ENCODE peak calls at places on chromosomes 1 and 21, in four cellular contexts. One of them, this sample, is unnamed. For H3K9me3, the result is how much of the 10 kb centered on the place peaks cover.

GRCh38 chr1:11682287-11682771 is 1.4 kb upstream of the MAD2L2 start:
- DNase-seq in SJSA1: no peak
- DNase-seq in A549: no peak
- DNase-seq in mesenchymal stem cell: no peak
- DNase-seq in this sample: no peak

GRCh38 chr1:196486346-196486745 is 121.9 kb downstream of the KCNT2 start:
- DNase-seq in SJSA1: no peak
- DNase-seq in A549: no peak
- DNase-seq in mesenchymal stem cell: no peak
- DNase-seq in this sample: no peak

GRCh38 chr1:207004931-207005830 is 27.4 kb downstream of the C1orf116 start:
- DNase-seq in SJSA1: peak
- DNase-seq in A549: peak
- DNase-seq in mesenchymal stem cell: peak
- DNase-seq in this sample: peak

GRCh38 chr21:45862544-45863207 is 118.9 kb upstream of the COL6A1 start:
- DNase-seq in SJSA1: no peak
- DNase-seq in A549: no peak
- DNase-seq in mesenchymal stem cell: no peak
- DNase-seq in this sample: no peak

GRCh38 chr1:154264454-154264853 is 8.0 kb upstream of the HAX1 start:
- DNase-seq in SJSA1: no peak
- DNase-seq in A549: no peak
- DNase-seq in mesenchymal stem cell: peak
- DNase-seq in this sample: no peak

GRCh38 chr1:62076286-62076685 is 118.4 kb upstream of the L1TD1 start:
- DNase-seq in SJSA1: peak
- DNase-seq in A549: peak
- DNase-seq in mesenchymal stem cell: peak
- DNase-seq in this sample: no peak

GRCh38 chr1:33159577-33159976 is 22.3 kb downstream of the TRIM62 start:
- DNase-seq in SJSA1: no peak
- DNase-seq in A549: no peak
- DNase-seq in mesenchymal stem cell: no peak
- DNase-seq in this sample: no peak

GRCh38 chr1:85327759-85328158 is 51.3 kb upstream of the BCL10 start:
- DNase-seq in SJSA1: no peak
- DNase-seq in A549: no peak
- DNase-seq in mesenchymal stem cell: no peak
- DNase-seq in this sample: no peak

GRCh38 chr1:241614144-241614543 is 26.0 kb downstream of the CHML start:
- DNase-seq in SJSA1: no peak
- DNase-seq in A549: no peak
- DNase-seq in mesenchymal stem cell: no peak
- DNase-seq in this sample: no peak

GRCh38 chr21:45299864-45300785 is 12.4 kb upstream of the POFUT2 start:
- DNase-seq in SJSA1: peak
- DNase-seq in A549: no peak
- DNase-seq in mesenchymal stem cell: peak
- DNase-seq in this sample: no peak

GRCh38 chr1:54069792-54070548 is 16.6 kb downstream of the TCEANC2 start:
- DNase-seq in SJSA1: peak
- DNase-seq in A549: peak
- DNase-seq in mesenchymal stem cell: peak
- DNase-seq in this sample: peak

GRCh38 chr1:61591316-61591715 is 133.6 kb downstream of the TM2D1 start:
- DNase-seq in SJSA1: no peak
- DNase-seq in A549: no peak
- DNase-seq in mesenchymal stem cell: no peak
- DNase-seq in this sample: no peak

GRCh38 chr1:12438349-12438924 is 179.6 kb downstream of the DHRS3 start:
- DNase-seq in SJSA1: no peak
- DNase-seq in A549: no peak
- DNase-seq in mesenchymal stem cell: no peak
- DNase-seq in this sample: no peak

GRCh38 chr1:15272009-15272781 is 25.2 kb downstream of the FHAD1 start:
- DNase-seq in SJSA1: peak
- DNase-seq in A549: peak
- DNase-seq in mesenchymal stem cell: peak
- DNase-seq in this sample: peak

GRCh38 chr1:50959303-50959912 is 659 bp downstream of the FAF1 start:
- DNase-seq in SJSA1: peak
- DNase-seq in A549: no peak
- DNase-seq in mesenchymal stem cell: peak
- DNase-seq in this sample: peak

GRCh38 chr1:7224644-7225043 is 439.4 kb downstream of the CAMTA1 start:
- DNase-seq in SJSA1: no peak
- DNase-seq in A549: no peak
- DNase-seq in mesenchymal stem cell: peak
- DNase-seq in this sample: no peak

GRCh38 chr1:36149973-36150295 is 648 bp upstream of the TRAPPC3 start:
- DNase-seq in SJSA1: no peak
- DNase-seq in A549: no peak
- DNase-seq in mesenchymal stem cell: no peak
- DNase-seq in this sample: no peak

GRCh38 chr1:215023151-215023832 is 59.2 kb upstream of the KCNK2 start:
- DNase-seq in SJSA1: no peak
- DNase-seq in A549: no peak
- DNase-seq in mesenchymal stem cell: peak
- DNase-seq in this sample: peak

GRCh38 chr1:215018555-215018954 is 64.0 kb upstream of the KCNK2 start:
- DNase-seq in SJSA1: no peak
- DNase-seq in A549: no peak
- DNase-seq in mesenchymal stem cell: no peak
- DNase-seq in this sample: peak

GRCh38 chr1:215022723-215023122 is 59.8 kb upstream of the KCNK2 start:
- DNase-seq in SJSA1: no peak
- DNase-seq in A549: no peak
- DNase-seq in mesenchymal stem cell: peak
- DNase-seq in this sample: no peak

DNA sequence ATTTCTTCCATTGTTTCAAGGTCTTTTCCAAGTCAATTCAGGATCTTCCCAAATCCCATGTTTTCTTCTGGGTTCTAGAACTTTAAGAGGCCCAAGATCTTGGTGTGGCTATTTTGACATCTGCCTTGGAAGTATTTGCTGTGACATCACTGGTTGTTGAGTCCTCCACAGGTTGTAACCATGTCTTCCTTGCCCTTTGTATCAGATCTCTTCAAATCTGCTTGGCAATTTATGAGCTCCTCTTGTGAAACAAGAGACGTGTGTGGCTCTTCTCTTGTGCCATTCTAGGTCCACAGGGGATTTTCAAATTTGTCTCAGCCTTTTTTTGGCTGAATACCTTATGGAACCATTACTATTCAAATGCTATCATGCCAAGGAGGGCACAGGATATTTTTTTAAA is 60.3 kb upstream of the KCNK2 start:
- DNase-seq in SJSA1: no peak
- DNase-seq in A549: no peak
- DNase-seq in mesenchymal stem cell: no peak
- DNase-seq in this sample: no peak
- H3K4me3 ChIP-seq in SJSA1: no peak
- H3K4me3 ChIP-seq in A549: no peak
- H3K4me3 ChIP-seq in mesenchymal stem cell: peak
- H3K4me3 ChIP-seq in this sample: no peak

GRCh38 chr21:25453524-25453923 is 153.8 kb downstream of the MRPL39 start:
- DNase-seq in SJSA1: no peak
- DNase-seq in A549: no peak
- DNase-seq in mesenchymal stem cell: no peak
- DNase-seq in this sample: no peak

DNA sequence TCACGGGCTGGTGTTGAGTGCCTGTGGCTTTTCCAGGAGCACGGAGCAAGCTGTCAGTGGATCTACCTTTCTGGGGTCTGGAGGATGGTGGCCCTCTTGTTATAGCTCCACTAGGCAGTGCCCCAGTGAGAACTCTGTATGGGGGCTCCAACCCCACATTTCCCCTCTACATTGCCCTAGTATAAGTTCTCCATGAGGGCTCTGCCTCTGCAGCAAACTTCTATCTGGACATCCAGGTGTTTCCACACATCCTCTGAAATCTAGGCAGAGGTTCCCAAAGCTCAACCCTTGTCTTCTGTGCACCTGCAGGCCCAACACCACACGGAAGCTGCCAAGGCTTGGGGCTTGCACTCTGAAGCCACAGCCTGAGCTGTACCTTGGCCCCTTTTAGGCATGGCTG is 157.3 kb downstream of the MRPL39 start:
- DNase-seq in SJSA1: no peak
- DNase-seq in A549: no peak
- DNase-seq in mesenchymal stem cell: no peak
- DNase-seq in this sample: no peak
- H3K9me3 ChIP-seq in SJSA1: under half
- H3K9me3 ChIP-seq in A549: under half
- H3K9me3 ChIP-seq in mesenchymal stem cell: under half
- H3K9me3 ChIP-seq in this sample: under half

DNA sequence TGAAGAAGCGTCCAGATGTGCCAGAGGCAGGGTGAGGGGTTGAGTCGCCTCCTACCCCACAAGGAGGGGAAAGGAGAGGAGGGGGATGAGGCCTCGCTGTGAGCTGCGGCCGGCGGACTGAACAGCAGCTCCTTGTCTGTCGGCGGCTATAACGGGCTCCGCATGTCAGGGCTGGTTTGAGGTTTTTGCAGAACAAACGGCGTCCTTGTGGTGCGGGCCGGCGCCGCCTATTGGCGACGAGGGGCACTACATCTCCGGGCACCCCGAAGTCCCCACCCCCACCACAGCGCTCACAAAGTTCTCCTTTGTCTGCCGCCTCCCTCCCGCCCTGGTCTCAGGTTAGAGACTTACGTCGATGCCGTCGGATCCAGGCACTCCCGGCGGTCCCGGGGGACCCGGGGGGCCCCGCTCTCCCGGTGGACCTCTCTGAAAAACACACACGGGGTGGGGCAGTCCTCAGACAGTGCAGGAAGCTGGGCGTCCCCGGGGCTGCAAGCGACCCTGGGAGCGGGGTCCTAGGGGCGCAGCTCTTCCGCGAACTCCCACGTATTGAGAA is 1.8 kb downstream of the COL9A2 start:
- DNase-seq in SJSA1: peak
- DNase-seq in A549: peak
- DNase-seq in mesenchymal stem cell: peak
- DNase-seq in this sample: peak
- H3K4me3 ChIP-seq in SJSA1: no peak
- H3K4me3 ChIP-seq in A549: peak
- H3K4me3 ChIP-seq in mesenchymal stem cell: peak
- H3K4me3 ChIP-seq in this sample: no peak

GRCh38 chr1:152683846-152684245 is 2.1 kb upstream of the LCE2B start:
- DNase-seq in SJSA1: no peak
- DNase-seq in A549: no peak
- DNase-seq in mesenchymal stem cell: no peak
- DNase-seq in this sample: no peak

DNA sequence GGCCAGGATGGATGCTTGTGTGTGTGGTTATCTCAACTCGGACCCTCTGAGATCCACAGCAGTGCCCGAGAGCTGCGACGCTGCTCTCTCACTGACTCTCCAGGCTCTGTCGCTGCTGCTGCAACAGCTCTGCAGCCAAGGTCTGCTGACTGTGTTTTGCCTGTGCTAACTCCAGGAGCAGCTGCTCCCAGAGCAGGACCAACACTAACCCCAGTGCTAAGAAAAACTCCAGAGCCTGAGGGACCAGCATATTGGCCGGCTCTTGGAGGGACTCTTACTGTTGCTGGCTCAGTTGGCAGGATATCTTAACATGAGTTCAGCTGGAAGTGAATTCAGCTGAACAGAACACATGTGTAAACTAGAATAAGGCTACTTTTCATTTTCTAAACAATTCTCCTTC is 4.4 kb downstream of the LCE2C start:
- DNase-seq in SJSA1: no peak
- DNase-seq in A549: no peak
- DNase-seq in mesenchymal stem cell: no peak
- DNase-seq in this sample: no peak
- H3K9me3 ChIP-seq in SJSA1: under half
- H3K9me3 ChIP-seq in A549: under half
- H3K9me3 ChIP-seq in mesenchymal stem cell: under half
- H3K9me3 ChIP-seq in this sample: under half